ENCODE peak calls at places on chromosomes 6 and 20, in four cellular contexts. W is H9, C is IMR-90, G is H1. L is an unnamed sample.

GRCh38 chr6:5747379-5747778 is 259.3 kb downstream of the NRN1 start:
- DNase-seq in W (no peak), G (no peak), C (no peak), L (no peak)

GRCh38 chr6:21610376-21610775 is 16.8 kb downstream of the SOX4 start:
- DNase-seq in G (no peak), W (no peak), C (no peak), L (no peak)

GRCh38 chr6:139964737-139965136 is 590.3 kb upstream of the CITED2 start:
- DNase-seq in C (no peak), G (no peak), W (no peak), L (no peak)

GRCh38 chr20:35328689-35329088 is 36.5 kb upstream of the FAM83C start:
- DNase-seq in W (no peak), G (no peak), C (no peak), L (no peak)

GRCh38 chr6:154874684-154875594 is 120.2 kb upstream of the TIAM2 start:
- DNase-seq in C (no peak), G (no peak), W (peak), L (peak)

GRCh38 chr6:162753775-162754174 is 26.0 kb downstream of the PACRG start:
- DNase-seq in C (no peak), W (no peak), G (no peak), L (no peak)

GRCh38 chr6:122033564-122034181 is 365.8 kb upstream of the HSF2 start:
- DNase-seq in W (peak), G (peak), C (peak), L (peak)

GRCh38 chr20:57882451-57883161 is 172.8 kb upstream of the PMEPA1 start:
- DNase-seq in C (no peak), W (no peak), G (no peak), L (peak)

GRCh38 chr6:72554203-72554564 is 67.7 kb upstream of the KCNQ5 start:
- DNase-seq in C (peak), W (no peak), G (no peak), L (no peak)

GRCh38 chr20:43798591-43799149 is 71.9 kb upstream of the GTSF1L start:
- DNase-seq in C (no peak), W (no peak), G (no peak), L (no peak)

GRCh38 chr20:48783533-48784272 is 44.1 kb downstream of the PREX1 start:
- DNase-seq in C (peak), G (no peak), W (no peak), L (no peak)

GRCh38 chr6:93454533-93454932 is 35.2 kb upstream of the EPHA7 start:
- DNase-seq in G (peak), C (no peak), W (peak), L (peak)

GRCh38 chr6:79813854-79814477 is 133.4 kb downstream of the ELOVL4 start:
- DNase-seq in G (peak), W (peak), C (peak), L (peak)

GRCh38 chr20:6704132-6704861 is 63.2 kb upstream of the BMP2 start:
- DNase-seq in C (peak), G (no peak), W (no peak), L (no peak)

GRCh38 chr20:19885981-19886665 is 128.1 kb downstream of the RIN2 start:
- DNase-seq in C (peak), G (no peak), W (peak), L (peak)

GRCh38 chr6:121506761-121507754 is 71.6 kb downstream of the GJA1 start:
- DNase-seq in G (no peak), W (no peak), C (peak), L (peak)

GRCh38 chr6:150046943-150047342 is 21.6 kb upstream of the RAET1L start:
- DNase-seq in W (no peak), G (no peak), C (no peak), L (peak)

GRCh38 chr6:5435449-5435848 is 174.1 kb downstream of the FARS2 start:
- DNase-seq in W (no peak), G (no peak), C (peak), L (no peak)

GRCh38 chr6:89649682-89650081 is 11.1 kb upstream of the LYRM2 start:
- DNase-seq in C (no peak), G (no peak), W (no peak), L (no peak)

GRCh38 chr6:105804436-105804835 is 281.7 kb upstream of the PRDM1 start:
- DNase-seq in C (peak), G (no peak), W (no peak), L (no peak)

GRCh38 chr6:119581220-119581619 is 231.7 kb upstream of the MAN1A1 start:
- DNase-seq in C (no peak), G (no peak), W (no peak), L (no peak)

GRCh38 chr20:33159713-33160112 is 8.2 kb upstream of the BPIFA2 start:
- DNase-seq in C (no peak), W (peak), G (no peak), L (no peak)

GRCh38 chr6:152750694-152751093 is at the start of gene VIP:
- DNase-seq in W (peak), C (peak), G (peak), L (peak)

GRCh38 chr6:148577687-148578488 is 168.9 kb upstream of the UST start:
- DNase-seq in C (peak), W (peak), G (peak), L (peak)

DNA sequence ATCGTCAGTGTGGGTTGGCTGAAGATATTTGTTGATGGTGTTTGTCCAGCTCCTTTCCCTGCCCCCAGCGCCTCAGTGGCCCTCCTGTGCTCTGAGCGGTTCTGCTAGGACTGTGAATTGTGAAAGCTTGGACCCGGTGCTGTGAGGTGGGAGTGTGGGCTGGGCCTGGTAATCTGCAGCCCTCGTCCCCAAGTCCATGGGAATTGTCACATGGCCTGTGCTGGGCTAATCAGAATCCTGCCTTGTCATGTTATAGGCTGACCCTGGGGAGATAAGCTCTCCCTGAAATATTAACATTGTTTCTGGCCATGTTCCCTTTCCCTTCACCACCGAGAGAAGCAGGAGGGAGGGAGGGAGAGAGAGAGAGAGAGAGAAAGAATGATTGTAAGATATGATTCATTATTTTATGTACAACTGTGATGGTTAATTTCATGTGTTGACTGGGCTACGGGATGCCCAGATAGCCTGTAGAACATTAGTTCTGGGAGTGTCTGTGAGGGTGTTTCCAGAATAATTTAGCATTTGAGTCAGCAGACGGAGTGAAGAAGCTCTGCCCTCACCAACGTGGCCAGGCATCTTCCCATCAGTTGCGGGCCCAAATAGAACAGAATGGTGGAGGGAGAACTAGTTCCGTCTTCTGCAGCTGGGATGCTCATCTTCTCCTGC is 62.4 kb downstream of the TFAP2C start:
- DNase-seq in G (no peak), W (no peak), C (no peak), L (no peak)
- H3K9ac ChIP-seq in G (no peak), W (no peak), C (no peak), L (no peak)

DNA sequence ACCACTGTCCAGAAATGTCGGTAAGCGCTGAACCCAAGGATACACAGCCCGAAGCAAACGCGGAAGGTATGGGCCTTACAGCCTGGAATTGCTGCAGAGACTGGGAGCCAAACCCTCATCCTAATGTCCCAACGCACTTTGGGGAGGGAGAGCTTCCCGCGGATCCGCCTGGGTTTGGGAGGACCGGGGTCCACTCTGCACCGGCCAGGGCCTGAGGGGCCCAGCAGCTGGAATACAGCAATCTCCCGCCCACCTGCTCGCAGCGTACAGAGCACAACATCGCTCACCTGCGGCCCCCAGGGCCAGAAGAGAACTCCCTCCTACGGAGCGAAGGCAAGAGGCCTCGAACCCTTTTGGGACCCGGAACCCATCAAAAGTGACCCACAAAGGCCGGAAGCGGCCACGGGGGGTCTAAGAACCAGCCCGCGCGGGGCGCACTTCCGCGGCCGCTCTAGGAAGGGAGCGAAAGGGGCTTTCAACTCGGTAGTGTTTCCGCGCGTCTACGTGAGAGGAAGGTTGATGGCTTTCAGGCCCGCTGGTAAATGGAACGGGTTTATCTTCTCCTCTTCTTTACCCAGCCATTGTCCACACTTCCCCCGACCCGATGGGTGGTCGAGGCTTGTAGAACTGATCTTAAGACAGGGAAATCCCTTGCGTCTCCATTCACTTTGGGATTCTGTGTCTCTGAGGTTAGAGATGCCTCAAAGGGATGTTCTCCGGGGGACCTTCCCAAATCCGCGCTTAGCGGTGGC is at the start of gene ZSCAN12:
- DNase-seq in G (peak), W (peak), C (peak), L (peak)
- H3K56ac ChIP-seq in G (peak), W (no peak), C (peak), L (peak)

GRCh38 chr20:426564-426963 is 18.5 kb downstream of the RBCK1 start:
- DNase-seq in G (no peak), C (no peak), W (no peak), L (no peak)
- H3K18ac ChIP-seq in G (no peak), C (no peak), W (no peak), L (no peak)

DNA sequence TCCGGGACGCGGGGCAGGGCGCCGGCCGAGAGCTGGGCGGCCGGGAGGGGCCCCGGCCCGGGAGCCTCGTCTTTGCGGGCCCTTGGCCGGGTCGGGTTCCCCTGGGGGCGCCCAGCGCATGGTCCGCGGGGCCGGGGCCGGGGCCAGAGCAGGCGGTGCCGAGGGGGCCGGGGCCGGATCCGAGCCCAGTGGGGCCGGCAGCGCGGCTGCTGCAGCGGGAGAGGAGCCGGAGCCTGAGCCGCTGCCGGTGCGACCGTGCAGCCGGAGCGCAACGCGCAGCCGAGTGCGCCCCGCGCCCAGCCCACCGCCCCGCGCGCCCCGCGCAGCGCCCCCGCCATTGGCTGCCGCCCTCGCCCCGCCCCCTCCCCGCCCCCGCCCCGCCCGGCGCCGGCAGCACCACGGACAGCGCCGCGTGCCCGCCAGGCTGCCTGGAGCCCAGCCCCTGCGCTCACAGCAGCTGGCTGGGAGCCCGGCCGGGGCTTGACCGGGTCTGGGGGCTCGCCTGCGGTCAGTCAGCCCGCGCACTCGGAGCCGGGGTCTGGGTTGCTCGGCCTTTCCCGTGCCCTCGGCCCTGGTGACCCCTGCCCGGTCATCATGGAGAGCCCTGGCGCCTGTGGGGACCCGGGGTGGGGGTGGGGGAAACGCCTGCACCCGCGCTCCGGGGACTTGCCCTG is at the start of gene HRH3:
- DNase-seq in G (no peak), W (peak), C (no peak), L (peak)
- H3K9ac ChIP-seq in G (no peak), W (no peak), C (no peak), L (no peak)